ENCODE peak calls at places on chromosomes 11 and 22, in four cellular contexts. M, Y, W and V are unnamed samples.
A peak's percentile ranks its signal among the peaks of the same experiment; 100 is the strongest.

GRCh38 chr11:16770016-16770415 is 31.6 kb downstream of the C11orf58 start:
- DNase-seq in M (no peak), W (no peak), Y (no peak), V (no peak)

GRCh38 chr11:128716661-128717210 is 22.9 kb downstream of the FLI1 start:
- DNase-seq in Y (no peak), M (no peak), W (no peak), V (no peak)

GRCh38 chr11:86800076-86800955 is at the start of gene PRSS23:
- DNase-seq in Y (peak; percentile 76), W (peak; percentile 68), M (peak; percentile 64), V (peak; percentile 60)

GRCh38 chr11:70074701-70075100 is 3.4 kb upstream of the ANO1 start:
- DNase-seq in W (no peak), Y (no peak), M (peak; percentile 12), V (no peak)

GRCh38 chr22:17891427-17892167 is 117.3 kb upstream of the BID start:
- DNase-seq in M (peak; percentile 55), Y (peak; percentile 64), W (peak; percentile 34), V (no peak)

GRCh38 chr11:23112390-23112789 is 252.1 kb upstream of the CCDC179 start:
- DNase-seq in W (peak; percentile 64), M (no peak), Y (no peak), V (no peak)

GRCh38 chr11:84549221-84549620 is 1077.9 kb downstream of the DLG2 start:
- DNase-seq in W (no peak), Y (no peak), M (no peak), V (no peak)

GRCh38 chr22:45312856-45313255 is 3.1 kb downstream of the FAM118A start:
- DNase-seq in M (no peak), Y (no peak), W (peak; percentile 96), V (no peak)

GRCh38 chr11:128860571-128861361 is 6.3 kb downstream of the KCNJ1 start:
- DNase-seq in M (no peak), Y (no peak), W (no peak), V (peak; percentile 44)

GRCh38 chr11:102138677-102139076 is 28.4 kb downstream of the YAP1 start:
- DNase-seq in W (no peak), M (no peak), Y (no peak), V (peak; percentile 46)

GRCh38 chr11:32012066-32012465 is 78.8 kb upstream of the RCN1 start:
- DNase-seq in M (no peak), W (no peak), Y (no peak), V (no peak)

GRCh38 chr11:3834349-3835099 is 6.2 kb downstream of the RHOG start:
- DNase-seq in W (peak; percentile 69), Y (no peak), M (no peak), V (no peak)

GRCh38 chr11:73838443-73839122 is 38.1 kb downstream of the COA4 start:
- DNase-seq in W (peak; percentile 73), Y (peak; percentile 52), M (no peak), V (no peak)

GRCh38 chr22:46579751-46580449 is 40.3 kb upstream of the GRAMD4 start:
- DNase-seq in Y (no peak), M (peak; percentile 22), W (no peak), V (no peak)

GRCh38 chr22:26558246-26558895 is 31.6 kb downstream of the TPST2 start:
- DNase-seq in W (no peak), Y (no peak), M (no peak), V (no peak)

GRCh38 chr11:3947084-3947483 is 91.6 kb downstream of the STIM1 start:
- DNase-seq in M (no peak), W (no peak), Y (no peak), V (no peak)

GRCh38 chr22:40506762-40507161 is 129.8 kb downstream of the MRTFA start:
- DNase-seq in Y (no peak), W (no peak), M (no peak), V (no peak)

GRCh38 chr22:40507491-40507890 is 129.0 kb downstream of the MRTFA start:
- DNase-seq in Y (no peak), W (no peak), M (no peak), V (no peak)

GRCh38 chr22:40511604-40512003 is 124.9 kb downstream of the MRTFA start:
- DNase-seq in Y (no peak), W (no peak), M (no peak), V (no peak)

GRCh38 chr22:40510965-40511364 is 125.6 kb downstream of the MRTFA start:
- DNase-seq in M (no peak), W (no peak), Y (no peak), V (no peak)

GRCh38 chr22:40509401-40510134 is 127.0 kb downstream of the MRTFA start:
- DNase-seq in W (peak; percentile 59), M (no peak), Y (no peak), V (peak; percentile 84)
- H3K23ac ChIP-seq in W (no peak overlapping the region), M (no peak overlapping the region), Y (no peak overlapping the region), V (no peak overlapping the region)

GRCh38 chr11:100403817-100404216 is 283.3 kb upstream of the ARHGAP42 start:
- DNase-seq in Y (no peak), W (peak; percentile 96), M (no peak), V (no peak)

DNA sequence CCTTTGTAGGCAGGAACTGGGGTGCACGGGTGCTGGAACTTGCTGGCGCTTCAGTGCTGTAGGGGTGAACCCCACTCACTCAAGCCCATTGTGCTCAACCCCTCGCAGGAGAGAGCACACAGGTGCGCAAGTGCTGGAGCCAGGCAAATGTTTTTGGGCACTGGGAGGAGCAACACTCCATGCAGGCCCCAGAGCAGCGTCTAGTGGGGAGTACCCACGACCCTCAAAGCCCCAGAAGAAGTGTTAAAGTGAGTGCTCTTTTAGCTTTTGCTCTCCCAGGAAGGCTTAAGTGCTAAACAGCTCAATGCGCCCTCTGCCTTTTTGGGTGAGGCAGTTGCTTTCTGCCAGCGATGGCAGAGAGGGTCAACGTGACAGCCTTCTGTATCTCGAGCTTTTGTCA is 282.2 kb upstream of the ARHGAP42 start:
- DNase-seq in M (peak; percentile 45), Y (no peak), W (peak; percentile 23), V (no peak)
- H4K8ac ChIP-seq in M (no peak overlapping the region), Y (peak overlapping the region; percentile 45), W (no peak overlapping the region), V (peak overlapping the region; percentile 57)

GRCh38 chr11:47104337-47104950 is 72.2 kb downstream of the ARFGAP2 start:
- DNase-seq in M (peak; percentile 59), W (peak; percentile 88), Y (no peak), V (peak; percentile 9)
- H2BK120ac ChIP-seq in M (no peak overlapping the region), W (no peak overlapping the region), Y (no peak overlapping the region), V (no peak overlapping the region)

GRCh38 chr11:96054870-96055705 is 131.2 kb upstream of the MTMR2 start:
- DNase-seq in W (peak; percentile 71), M (no peak), Y (no peak), V (peak; percentile 66)
- H3K23ac ChIP-seq in W (no peak overlapping the region), M (no peak overlapping the region), Y (no peak overlapping the region), V (no peak overlapping the region)

DNA sequence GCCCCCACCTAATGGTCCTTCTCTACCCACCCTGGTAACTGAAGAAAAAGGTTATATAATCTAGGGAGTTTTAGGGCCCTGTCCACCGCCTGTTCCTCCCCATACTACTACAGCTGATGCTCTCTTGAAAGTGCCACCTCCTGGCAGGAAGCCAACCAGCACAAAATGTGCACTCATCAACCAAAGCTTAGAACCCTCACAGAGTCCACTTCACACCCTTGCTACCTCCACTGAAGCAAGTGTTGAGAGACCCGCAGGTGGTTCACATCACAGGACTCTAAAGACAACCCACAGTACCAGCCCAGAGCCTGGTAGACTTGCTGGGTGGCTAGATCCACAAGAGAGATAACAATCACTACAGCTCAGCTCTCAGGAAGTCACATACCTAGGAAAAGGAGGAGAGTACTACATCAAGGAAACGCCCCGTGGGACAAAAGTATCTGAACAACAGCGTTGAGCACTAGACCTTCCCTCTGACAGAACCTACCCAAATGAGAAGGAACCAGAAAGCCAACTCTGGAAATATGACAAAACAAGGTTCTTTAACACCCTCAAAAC is 17.5 kb upstream of the OR10W1 start:
- DNase-seq in M (no peak), W (peak; percentile 12), Y (no peak), V (peak; percentile 56)
- H4K8ac ChIP-seq in M (no peak overlapping the region), W (no peak overlapping the region), Y (no peak overlapping the region), V (no peak overlapping the region)

GRCh38 chr22:31081963-31082605 is 966 bp downstream of the SMTN start:
- DNase-seq in W (no peak), Y (no peak), M (no peak), V (peak; percentile 21)

GRCh38 chr22:31083377-31083768 is 2.3 kb downstream of the SMTN start:
- DNase-seq in W (no peak), Y (no peak), M (no peak), V (peak; percentile 15)

GRCh38 chr22:31083923-31084810 is 3.0 kb downstream of the SMTN start:
- DNase-seq in W (no peak), Y (no peak), M (no peak), V (peak; percentile 7)

GRCh38 chr22:31080848-31081649 is at the start of gene SMTN:
- DNase-seq in W (peak; percentile 96), M (peak; percentile 94), Y (peak; percentile 99), V (peak; percentile 90)

GRCh38 chr22:31082606-31083376 is 1.7 kb downstream of the SMTN start:
- DNase-seq in W (peak; percentile 79), Y (peak; percentile 79), M (peak; percentile 75), V (peak; percentile 44)
- H2BK120ac ChIP-seq in W (no peak overlapping the region), Y (no peak overlapping the region), M (no peak overlapping the region), V (no peak overlapping the region)

GRCh38 chr22:50061141-50061823 is 3.2 kb upstream of the TTLL8 start:
- DNase-seq in M (no peak), Y (no peak), W (no peak), V (no peak)

GRCh38 chr22:50062509-50063135 is 4.5 kb upstream of the TTLL8 start:
- DNase-seq in Y (no peak), M (no peak), W (no peak), V (no peak)

GRCh38 chr22:50063589-50064393 is 5.7 kb upstream of the TTLL8 start:
- DNase-seq in M (no peak), Y (no peak), W (no peak), V (no peak)

GRCh38 chr22:50060441-50061140 is 2.5 kb upstream of the TTLL8 start:
- DNase-seq in Y (no peak), W (peak; percentile 57), M (peak; percentile 39), V (no peak)

DNA sequence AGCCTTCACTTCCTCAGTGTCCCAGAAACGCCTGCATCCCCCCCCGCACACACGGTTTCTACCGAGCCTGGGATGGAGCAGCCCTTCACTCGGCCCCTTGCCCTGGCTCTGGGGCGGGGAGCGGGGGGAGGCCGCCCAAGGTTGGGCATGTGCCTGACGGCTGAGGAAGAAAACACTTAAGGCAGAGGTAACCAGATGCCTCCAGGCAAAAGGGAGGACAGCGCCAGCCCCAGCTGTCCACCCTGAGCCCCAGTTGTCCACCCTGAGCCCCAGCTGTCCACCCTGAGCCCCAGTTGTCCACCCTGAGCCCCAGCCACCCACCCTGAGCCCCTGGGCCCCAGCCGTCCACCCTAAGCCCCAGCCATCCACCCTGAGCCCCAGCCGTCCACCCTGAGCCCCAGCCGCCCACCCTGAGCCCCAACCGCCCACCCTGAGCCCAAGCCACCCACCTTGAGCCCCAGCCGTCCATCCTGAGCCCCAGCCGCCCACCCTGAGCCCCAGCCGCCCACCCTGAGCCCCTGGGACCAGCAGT is 3.8 kb upstream of the TTLL8 start:
- DNase-seq in M (no peak), W (no peak), Y (no peak), V (no peak)
- H3K23ac ChIP-seq in M (no peak overlapping the region), W (no peak overlapping the region), Y (no peak overlapping the region), V (no peak overlapping the region)